ENCODE peak calls at places on chromosomes 12 and 14, in eight cellular contexts. One of them, this sample, is unnamed.

GRCh38 chr14:97917169-97917568 is 1120.0 kb downstream of the VRK1 start:
- DNase-seq in IMR-90: no peak
- DNase-seq in lower lobe of right lung: no peak
- DNase-seq in fibroblast of the aortic adventitia: no peak
- DNase-seq in neural progenitor cell: no peak
- DNase-seq in GM20000: no peak
- DNase-seq in tibial artery: no peak
- DNase-seq in HCT116: no peak
- DNase-seq in this sample: peak; percentile 4

GRCh38 chr12:7989827-7990491 is 42.6 kb upstream of the FOXJ2 start:
- DNase-seq in IMR-90: peak; percentile 12
- DNase-seq in lower lobe of right lung: peak; percentile 82
- DNase-seq in fibroblast of the aortic adventitia: no peak
- DNase-seq in neural progenitor cell: no peak
- DNase-seq in GM20000: peak; percentile 22
- DNase-seq in tibial artery: no peak
- DNase-seq in HCT116: no peak
- DNase-seq in this sample: peak; percentile 93

GRCh38 chr12:17278946-17279345 is 673.0 kb upstream of the LMO3 start:
- DNase-seq in IMR-90: no peak
- DNase-seq in lower lobe of right lung: no peak
- DNase-seq in fibroblast of the aortic adventitia: no peak
- DNase-seq in neural progenitor cell: no peak
- DNase-seq in GM20000: no peak
- DNase-seq in tibial artery: no peak
- DNase-seq in HCT116: no peak
- DNase-seq in this sample: no peak

GRCh38 chr12:50517456-50518048 is 12.8 kb downstream of the DIP2B start:
- DNase-seq in IMR-90: peak; percentile 84
- DNase-seq in lower lobe of right lung: no peak
- DNase-seq in fibroblast of the aortic adventitia: peak; percentile 57
- DNase-seq in neural progenitor cell: no peak
- DNase-seq in GM20000: peak; percentile 57
- DNase-seq in tibial artery: no peak
- DNase-seq in HCT116: no peak
- DNase-seq in this sample: no peak

GRCh38 chr12:109292342-109292711 is 16.8 kb downstream of the FOXN4 start:
- DNase-seq in IMR-90: no peak
- DNase-seq in lower lobe of right lung: no peak
- DNase-seq in fibroblast of the aortic adventitia: no peak
- DNase-seq in neural progenitor cell: no peak
- DNase-seq in GM20000: no peak
- DNase-seq in tibial artery: no peak
- DNase-seq in HCT116: no peak
- DNase-seq in this sample: no peak

GRCh38 chr12:31224768-31225448 is 101.0 kb downstream of the SINHCAF start:
- DNase-seq in IMR-90: no peak
- DNase-seq in lower lobe of right lung: no peak
- DNase-seq in fibroblast of the aortic adventitia: no peak
- DNase-seq in neural progenitor cell: peak; percentile 37
- DNase-seq in GM20000: no peak
- DNase-seq in tibial artery: no peak
- DNase-seq in HCT116: no peak
- DNase-seq in this sample: no peak

GRCh38 chr12:104680070-104680469 is 223.3 kb downstream of the CHST11 start:
- DNase-seq in IMR-90: peak; percentile 22
- DNase-seq in lower lobe of right lung: no peak
- DNase-seq in fibroblast of the aortic adventitia: no peak
- DNase-seq in neural progenitor cell: peak; percentile 23
- DNase-seq in GM20000: peak; percentile 44
- DNase-seq in tibial artery: no peak
- DNase-seq in HCT116: peak; percentile 13
- DNase-seq in this sample: peak; percentile 69

GRCh38 chr14:93184391-93185332 is at the start of the genes LYSET and MOAP1:
- DNase-seq in IMR-90: peak; percentile 79
- DNase-seq in lower lobe of right lung: peak; percentile 93
- DNase-seq in fibroblast of the aortic adventitia: peak; percentile 68
- DNase-seq in neural progenitor cell: peak; percentile 95
- DNase-seq in GM20000: peak; percentile 98
- DNase-seq in tibial artery: peak; percentile 94
- DNase-seq in HCT116: no peak
- DNase-seq in this sample: peak; percentile 92

GRCh38 chr12:47819902-47820630 is at the start of gene HDAC7:
- DNase-seq in IMR-90: peak; percentile 72
- DNase-seq in lower lobe of right lung: peak; percentile 91
- DNase-seq in fibroblast of the aortic adventitia: peak; percentile 89
- DNase-seq in neural progenitor cell: peak; percentile 86
- DNase-seq in GM20000: peak; percentile 90
- DNase-seq in tibial artery: peak; percentile 93
- DNase-seq in HCT116: peak; percentile 24
- DNase-seq in this sample: peak; percentile 87

GRCh38 chr12:79358716-79359341 is 331.9 kb downstream of the PAWR start:
- DNase-seq in IMR-90: no peak
- DNase-seq in lower lobe of right lung: no peak
- DNase-seq in fibroblast of the aortic adventitia: no peak
- DNase-seq in neural progenitor cell: no peak
- DNase-seq in GM20000: no peak
- DNase-seq in tibial artery: no peak
- DNase-seq in HCT116: no peak
- DNase-seq in this sample: no peak

GRCh38 chr14:57382283-57382682 is 8.1 kb upstream of the NAA30 start:
- DNase-seq in IMR-90: peak; percentile 94
- DNase-seq in lower lobe of right lung: no peak
- DNase-seq in fibroblast of the aortic adventitia: peak; percentile 77
- DNase-seq in neural progenitor cell: no peak
- DNase-seq in GM20000: no peak
- DNase-seq in tibial artery: no peak
- DNase-seq in HCT116: no peak
- DNase-seq in this sample: no peak

GRCh38 chr12:121285856-121286255 is 10.7 kb downstream of the CAMKK2 start:
- DNase-seq in IMR-90: no peak
- DNase-seq in lower lobe of right lung: no peak
- DNase-seq in fibroblast of the aortic adventitia: no peak
- DNase-seq in neural progenitor cell: no peak
- DNase-seq in GM20000: no peak
- DNase-seq in tibial artery: no peak
- DNase-seq in HCT116: no peak
- DNase-seq in this sample: no peak

GRCh38 chr12:55659486-55660385 is 23.0 kb downstream of the OR10P1 start:
- DNase-seq in IMR-90: peak; percentile 9
- DNase-seq in lower lobe of right lung: no peak
- DNase-seq in fibroblast of the aortic adventitia: peak; percentile 84
- DNase-seq in neural progenitor cell: peak; percentile 49
- DNase-seq in GM20000: no peak
- DNase-seq in tibial artery: no peak
- DNase-seq in HCT116: no peak
- DNase-seq in this sample: peak; percentile 47

GRCh38 chr14:39219075-39219499 is 14.6 kb upstream of the MIA2 start:
- DNase-seq in IMR-90: peak; percentile 2
- DNase-seq in lower lobe of right lung: no peak
- DNase-seq in fibroblast of the aortic adventitia: peak; percentile 79
- DNase-seq in neural progenitor cell: no peak
- DNase-seq in GM20000: no peak
- DNase-seq in tibial artery: no peak
- DNase-seq in HCT116: peak; percentile 32
- DNase-seq in this sample: no peak

DNA sequence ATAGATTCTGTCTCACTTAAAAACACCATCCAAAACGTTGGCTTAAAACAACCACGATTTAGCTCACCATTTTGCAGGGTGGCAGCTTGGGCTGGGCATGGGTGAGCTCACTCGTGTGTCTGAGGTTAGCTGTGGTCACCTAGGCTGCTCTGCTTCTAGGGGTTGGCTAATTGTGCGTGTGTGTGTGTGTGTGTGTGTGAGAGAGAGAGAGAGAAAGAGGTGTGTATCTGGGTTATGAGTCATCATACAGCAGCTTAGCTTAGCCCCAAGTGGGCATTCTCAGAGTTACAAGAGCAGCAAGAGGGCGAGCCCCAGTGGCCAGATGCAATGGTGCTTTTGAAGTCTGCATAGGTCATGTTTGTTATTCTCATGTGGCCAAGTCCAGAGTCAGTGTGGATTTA is 6.0 kb downstream of the FBXW8 start:
- DNase-seq in IMR-90: peak; percentile 84
- DNase-seq in lower lobe of right lung: peak; percentile 65
- DNase-seq in fibroblast of the aortic adventitia: peak; percentile 66
- DNase-seq in neural progenitor cell: no peak
- DNase-seq in GM20000: peak; percentile 33
- DNase-seq in tibial artery: no peak
- DNase-seq in HCT116: peak; percentile 86
- DNase-seq in this sample: peak; percentile 71
- TF ChIP-seq CTCF in IMR-90: peak; percentile 39
- TF ChIP-seq CTCF in lower lobe of right lung: no peak
- TF ChIP-seq CTCF in fibroblast of the aortic adventitia: peak; percentile 45
- TF ChIP-seq CTCF in neural progenitor cell: no peak
- TF ChIP-seq CTCF in GM20000: no peak
- TF ChIP-seq CTCF in tibial artery: no peak
- TF ChIP-seq CTCF in HCT116: peak; percentile 41
- TF ChIP-seq CTCF in this sample: no peak

GRCh38 chr12:89357297-89357730 is 5.0 kb upstream of the DUSP6 start:
- DNase-seq in IMR-90: no peak
- DNase-seq in lower lobe of right lung: no peak
- DNase-seq in fibroblast of the aortic adventitia: no peak
- DNase-seq in neural progenitor cell: peak; percentile 54
- DNase-seq in GM20000: no peak
- DNase-seq in tibial artery: no peak
- DNase-seq in HCT116: no peak
- DNase-seq in this sample: no peak

GRCh38 chr12:89356069-89356665 is 3.9 kb upstream of the DUSP6 start:
- DNase-seq in IMR-90: no peak
- DNase-seq in lower lobe of right lung: no peak
- DNase-seq in fibroblast of the aortic adventitia: no peak
- DNase-seq in neural progenitor cell: no peak
- DNase-seq in GM20000: no peak
- DNase-seq in tibial artery: no peak
- DNase-seq in HCT116: no peak
- DNase-seq in this sample: no peak

GRCh38 chr12:89354630-89354931 is 2.3 kb upstream of the DUSP6 start:
- DNase-seq in IMR-90: peak; percentile 35
- DNase-seq in lower lobe of right lung: no peak
- DNase-seq in fibroblast of the aortic adventitia: no peak
- DNase-seq in neural progenitor cell: no peak
- DNase-seq in GM20000: peak; percentile 42
- DNase-seq in tibial artery: no peak
- DNase-seq in HCT116: no peak
- DNase-seq in this sample: no peak

GRCh38 chr12:89353823-89354629 is 1.7 kb upstream of the DUSP6 start:
- DNase-seq in IMR-90: peak; percentile 63
- DNase-seq in lower lobe of right lung: peak; percentile 93
- DNase-seq in fibroblast of the aortic adventitia: peak; percentile 56
- DNase-seq in neural progenitor cell: peak; percentile 91
- DNase-seq in GM20000: peak; percentile 70
- DNase-seq in tibial artery: peak; percentile 85
- DNase-seq in HCT116: peak; percentile 73
- DNase-seq in this sample: peak; percentile 82

GRCh38 chr12:89355243-89356068 is 3.2 kb upstream of the DUSP6 start:
- DNase-seq in IMR-90: no peak
- DNase-seq in lower lobe of right lung: no peak
- DNase-seq in fibroblast of the aortic adventitia: no peak
- DNase-seq in neural progenitor cell: peak; percentile 16
- DNase-seq in GM20000: no peak
- DNase-seq in tibial artery: no peak
- DNase-seq in HCT116: no peak
- DNase-seq in this sample: no peak
- TF ChIP-seq CTCF in IMR-90: peak; percentile 22
- TF ChIP-seq CTCF in lower lobe of right lung: peak; percentile 25
- TF ChIP-seq CTCF in fibroblast of the aortic adventitia: no peak
- TF ChIP-seq CTCF in neural progenitor cell: peak; percentile 24
- TF ChIP-seq CTCF in GM20000: no peak
- TF ChIP-seq CTCF in tibial artery: no peak
- TF ChIP-seq CTCF in HCT116: no peak
- TF ChIP-seq CTCF in this sample: no peak

GRCh38 chr14:73276836-73277235 is 39.5 kb downstream of the PAPLN start:
- DNase-seq in IMR-90: no peak
- DNase-seq in lower lobe of right lung: no peak
- DNase-seq in fibroblast of the aortic adventitia: no peak
- DNase-seq in neural progenitor cell: no peak
- DNase-seq in GM20000: no peak
- DNase-seq in tibial artery: no peak
- DNase-seq in HCT116: no peak
- DNase-seq in this sample: no peak

GRCh38 chr14:73277376-73277775 is 40.1 kb downstream of the PAPLN start:
- DNase-seq in IMR-90: no peak
- DNase-seq in lower lobe of right lung: no peak
- DNase-seq in fibroblast of the aortic adventitia: no peak
- DNase-seq in neural progenitor cell: no peak
- DNase-seq in GM20000: no peak
- DNase-seq in tibial artery: no peak
- DNase-seq in HCT116: no peak
- DNase-seq in this sample: no peak

GRCh38 chr14:73285979-73286378 is 48.7 kb downstream of the PAPLN start:
- DNase-seq in IMR-90: no peak
- DNase-seq in lower lobe of right lung: no peak
- DNase-seq in fibroblast of the aortic adventitia: no peak
- DNase-seq in neural progenitor cell: no peak
- DNase-seq in GM20000: no peak
- DNase-seq in tibial artery: no peak
- DNase-seq in HCT116: no peak
- DNase-seq in this sample: no peak

GRCh38 chr14:73283592-73284379 is 46.5 kb downstream of the PAPLN start:
- DNase-seq in IMR-90: peak; percentile 42
- DNase-seq in lower lobe of right lung: no peak
- DNase-seq in fibroblast of the aortic adventitia: peak; percentile 38
- DNase-seq in neural progenitor cell: peak; percentile 76
- DNase-seq in GM20000: no peak
- DNase-seq in tibial artery: no peak
- DNase-seq in HCT116: no peak
- DNase-seq in this sample: no peak

GRCh38 chr14:73280903-73281302 is 43.6 kb downstream of the PAPLN start:
- DNase-seq in IMR-90: no peak
- DNase-seq in lower lobe of right lung: no peak
- DNase-seq in fibroblast of the aortic adventitia: no peak
- DNase-seq in neural progenitor cell: no peak
- DNase-seq in GM20000: no peak
- DNase-seq in tibial artery: no peak
- DNase-seq in HCT116: no peak
- DNase-seq in this sample: no peak
- TF ChIP-seq CTCF in IMR-90: peak; percentile 7
- TF ChIP-seq CTCF in lower lobe of right lung: no peak
- TF ChIP-seq CTCF in fibroblast of the aortic adventitia: no peak
- TF ChIP-seq CTCF in neural progenitor cell: no peak
- TF ChIP-seq CTCF in GM20000: no peak
- TF ChIP-seq CTCF in tibial artery: no peak
- TF ChIP-seq CTCF in HCT116: no peak
- TF ChIP-seq CTCF in this sample: no peak

GRCh38 chr12:9223830-9224229 is 15.6 kb upstream of the PZP start:
- DNase-seq in IMR-90: no peak
- DNase-seq in lower lobe of right lung: no peak
- DNase-seq in fibroblast of the aortic adventitia: no peak
- DNase-seq in neural progenitor cell: no peak
- DNase-seq in GM20000: no peak
- DNase-seq in tibial artery: no peak
- DNase-seq in HCT116: no peak
- DNase-seq in this sample: no peak

DNA sequence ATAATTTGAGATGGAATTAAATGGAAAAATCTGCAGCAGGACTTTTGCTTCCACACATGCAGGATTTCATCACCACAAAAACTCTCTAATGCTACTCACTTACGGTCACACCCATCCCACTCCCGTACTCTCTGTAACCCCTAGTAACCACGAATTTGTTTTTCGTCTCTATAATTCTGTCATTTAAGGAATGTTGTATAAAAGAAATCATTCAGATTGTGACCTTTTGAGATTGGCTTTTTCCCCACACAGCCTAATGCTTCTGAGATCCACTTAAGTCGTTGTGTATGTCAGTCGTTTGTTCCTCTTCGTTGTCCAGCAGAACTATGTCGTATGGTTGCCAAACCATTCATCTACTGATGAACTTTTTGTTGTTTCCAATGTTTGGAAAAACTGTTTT is 19.8 kb upstream of the PZP start:
- DNase-seq in IMR-90: no peak
- DNase-seq in lower lobe of right lung: no peak
- DNase-seq in fibroblast of the aortic adventitia: no peak
- DNase-seq in neural progenitor cell: no peak
- DNase-seq in GM20000: no peak
- DNase-seq in tibial artery: no peak
- DNase-seq in HCT116: no peak
- DNase-seq in this sample: no peak
- TF ChIP-seq CTCF in IMR-90: no peak
- TF ChIP-seq CTCF in lower lobe of right lung: no peak
- TF ChIP-seq CTCF in fibroblast of the aortic adventitia: no peak
- TF ChIP-seq CTCF in neural progenitor cell: no peak
- TF ChIP-seq CTCF in GM20000: no peak
- TF ChIP-seq CTCF in tibial artery: no peak
- TF ChIP-seq CTCF in HCT116: no peak
- TF ChIP-seq CTCF in this sample: no peak